ENCODE peak calls at places on chromosomes 6 and 20, in six cellular contexts. X is fibroblast of mammary gland, U is pancreas, L is tibial artery, S is LNCaP clone FGC, F is cardiac fibroblast. M is an unnamed sample.

GRCh38 chr20:62069741-62070216 is 4.1 kb upstream of the TAF4 start:
- DNase-seq in S (no peak), L (no peak), F (peak), X (peak), U (no peak), M (peak)

GRCh38 chr6:120764312-120764711 is 570.0 kb downstream of the TBC1D32 start:
- DNase-seq in L (no peak), F (no peak), S (no peak), X (no peak), U (no peak), M (no peak)

GRCh38 chr6:24836116-24836515 is 37.4 kb upstream of the ARMH2 start:
- DNase-seq in L (no peak), F (no peak), U (no peak), S (peak), X (peak), M (peak)

GRCh38 chr20:63027425-63028389 is 20.9 kb upstream of the BHLHE23 start:
- DNase-seq in U (peak), X (no peak), S (no peak), L (no peak), F (no peak), M (no peak)

GRCh38 chr6:3383525-3383924 is 73.3 kb downstream of the SLC22A23 start:
- DNase-seq in S (peak), L (no peak), U (no peak), F (peak), X (peak), M (peak)

GRCh38 chr6:47098570-47098993 is 56.5 kb upstream of the ADGRF1 start:
- DNase-seq in L (no peak), X (peak), F (peak), U (no peak), S (no peak), M (no peak)

GRCh38 chr6:83884523-83884922 is 25.0 kb downstream of the CYB5R4 start:
- DNase-seq in S (no peak), X (peak), F (peak), L (no peak), U (no peak), M (peak)

GRCh38 chr6:157879873-157880254 is 56.8 kb downstream of the SNX9 start:
- DNase-seq in X (no peak), S (no peak), U (no peak), L (no peak), F (no peak), M (no peak)

GRCh38 chr20:37714973-37715657 is 21.3 kb downstream of the CTNNBL1 start:
- DNase-seq in L (no peak), S (no peak), F (peak), X (peak), U (no peak), M (peak)

GRCh38 chr6:118685823-118686449 is 34.5 kb upstream of the CEP85L start:
- DNase-seq in F (peak), L (no peak), S (no peak), X (no peak), U (no peak), M (no peak)

GRCh38 chr6:166490671-166491500 is 95.6 kb downstream of the RAMACL start:
- DNase-seq in X (peak), L (peak), U (no peak), F (peak), S (no peak), M (peak)

GRCh38 chr20:37223053-37223452 is 38.6 kb downstream of the GHRH start:
- DNase-seq in S (no peak), F (peak), L (no peak), X (peak), U (no peak), M (peak)

DNA sequence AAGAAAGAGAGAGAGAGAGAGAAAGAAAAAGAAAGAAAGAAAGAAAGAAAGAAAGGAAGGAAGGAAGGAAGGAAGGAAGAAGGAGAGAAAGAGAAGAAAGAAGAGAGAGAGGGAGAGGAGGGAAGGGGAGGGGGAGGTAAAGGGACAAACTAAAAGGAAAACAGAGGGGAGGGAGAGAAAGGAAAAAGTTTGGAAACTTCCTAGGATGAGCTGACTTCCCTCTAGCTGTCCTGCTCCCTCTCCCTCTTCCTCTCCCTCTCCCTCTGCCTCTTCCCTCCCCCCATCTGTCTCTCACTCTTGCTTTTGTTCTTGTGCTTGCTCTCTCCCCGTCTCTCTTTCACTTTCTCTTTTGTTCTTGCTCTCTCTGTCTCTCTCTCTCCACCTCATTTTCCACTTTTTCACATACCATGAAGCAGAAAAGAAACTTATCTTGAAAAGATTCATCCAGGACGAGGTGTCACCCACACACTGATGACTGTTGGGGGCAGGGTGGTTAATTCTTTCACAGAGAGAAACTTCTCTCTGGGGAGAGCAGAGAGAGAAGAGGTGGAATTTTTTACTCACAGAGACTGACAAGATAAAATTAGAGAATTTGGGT is 56.4 kb upstream of the DUSP22 start:
- DNase-seq in X (peak), L (no peak), S (no peak), U (no peak), F (peak), M (peak)
- H3K4me3 ChIP-seq in X (peak), L (peak), S (peak), U (no peak), F (peak), M (peak)

GRCh38 chr20:56249244-56249955 is 868 bp downstream of the MC3R start:
- DNase-seq in U (peak), F (peak), S (no peak), L (no peak), X (peak), M (no peak)
- TF ChIP-seq CTCF in U (peak), F (peak), S (peak), L (peak), X (peak), M (peak)

GRCh38 chr6:133241901-133242760 is 974 bp downstream of the EYA4 start:
- DNase-seq in X (peak), L (no peak), F (peak), U (peak), S (no peak), M (peak)
- H3K4me3 ChIP-seq in X (no peak), L (peak), F (peak), U (peak), S (no peak), M (peak)

GRCh38 chr6:11675610-11676009 is 103.0 kb downstream of the ADTRP start:
- DNase-seq in F (peak), L (no peak), X (no peak), S (no peak), U (no peak), M (no peak)
- TF ChIP-seq CTCF in F (peak), L (peak), X (no peak), S (peak), U (no peak), M (peak)

GRCh38 chr6:35297541-35298481 is at the start of gene DEF6:
- DNase-seq in U (peak), L (peak), F (peak), S (peak), X (peak), M (peak)
- H3K4me3 ChIP-seq in U (peak), L (peak), F (peak), S (peak), X (peak), M (peak)

DNA sequence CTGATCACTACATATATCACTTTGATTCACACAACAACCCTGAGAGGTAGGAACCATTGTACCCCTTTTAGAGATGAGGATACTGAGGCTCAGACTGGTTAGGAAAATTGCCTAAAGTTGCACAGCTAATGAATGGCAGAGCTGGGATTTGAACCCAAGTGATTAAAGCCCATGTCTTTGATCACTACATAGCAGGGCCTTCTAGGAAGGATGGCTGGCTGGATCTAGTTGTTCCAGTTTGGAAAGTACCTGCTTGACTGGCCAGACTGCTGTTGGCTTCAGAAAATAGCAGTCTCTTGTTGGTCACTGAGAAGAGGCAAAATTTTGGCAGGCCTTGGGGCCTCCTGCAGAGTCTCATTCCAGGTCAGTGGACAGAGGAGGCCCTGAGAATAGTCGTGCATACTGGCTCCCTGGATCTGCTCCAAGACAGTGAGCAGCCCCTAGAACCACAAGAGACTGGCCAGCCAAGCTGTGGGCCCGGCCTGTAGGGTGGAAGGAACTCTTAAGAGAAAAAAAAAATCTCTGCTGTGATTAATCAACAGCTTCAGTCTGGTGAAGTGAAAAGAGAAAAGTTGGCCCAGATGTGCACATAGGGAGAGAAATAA is 17.5 kb downstream of the PPARD start:
- DNase-seq in U (no peak), L (peak), S (peak), F (peak), X (peak), M (peak)
- TF ChIP-seq CTCF in U (no peak), L (no peak), S (no peak), F (no peak), X (no peak), M (no peak)

GRCh38 chr6:134925800-134926199 is 24.1 kb downstream of the ALDH8A1 start:
- DNase-seq in X (peak), L (no peak), F (peak), U (no peak), S (no peak), M (no peak)
- H3K4me3 ChIP-seq in X (no peak), L (no peak), F (no peak), U (no peak), S (no peak), M (no peak)

DNA sequence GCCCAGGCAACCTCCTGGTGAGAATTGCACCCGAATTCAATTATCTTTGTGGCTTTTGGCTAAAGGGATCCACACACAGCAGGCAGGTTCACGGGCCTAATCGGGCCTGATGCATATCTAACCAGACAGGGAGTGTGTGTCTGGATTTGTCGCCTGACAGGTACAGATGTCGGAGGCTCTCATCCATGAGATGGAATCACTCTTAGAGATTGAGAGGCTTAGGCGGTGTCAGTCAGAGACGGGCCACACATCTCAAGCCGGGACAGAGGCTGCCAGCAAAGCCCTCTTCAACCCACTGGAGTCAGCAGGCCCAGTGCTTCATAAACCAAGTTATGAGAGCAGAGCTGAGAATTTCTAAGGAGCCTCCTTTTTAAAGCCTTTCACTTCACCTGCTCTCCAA is 247.0 kb downstream of the LRFN2 start:
- DNase-seq in L (no peak), U (no peak), F (no peak), S (no peak), X (no peak), M (no peak)
- TF ChIP-seq CTCF in L (no peak), U (no peak), F (no peak), S (no peak), X (no peak), M (no peak)

GRCh38 chr6:26249709-26249958 is 115.4 kb upstream of the BTN3A2 start:
- DNase-seq in F (no peak), L (no peak), X (no peak), U (no peak), S (no peak), M (peak)
- H3K4me3 ChIP-seq in F (peak), L (peak), X (peak), U (no peak), S (no peak), M (peak)

GRCh38 chr20:60808003-60808402 is 444.1 kb upstream of the CDH4 start:
- DNase-seq in U (no peak), L (no peak), S (no peak), X (no peak), F (no peak), M (no peak)
- TF ChIP-seq CTCF in U (no peak), L (no peak), S (no peak), X (no peak), F (no peak), M (no peak)

M was measured in astrocyte of the spinal cord.